ENCODE peak calls at places on chromosomes 7 and 10, in five cellular contexts. R, I, Z, C and G are unnamed samples.

GRCh38 chr7:114086491-114086905 is 167.7 kb upstream of the PPP1R3A start:
- DNase-seq in R (peak; percentile 69), I (no peak), Z (peak; percentile 47), C (no peak), G (no peak)

GRCh38 chr7:4916115-4916514 is 32.6 kb upstream of the RADIL start:
- DNase-seq in R (no peak), I (no peak), Z (no peak), C (no peak), G (no peak)

GRCh38 chr7:42611961-42612360 is 299.9 kb downstream of the C7orf25 start:
- DNase-seq in R (peak; percentile 76), I (no peak), Z (peak; percentile 7), C (no peak), G (no peak)

GRCh38 chr7:12557282-12557681 is 13.2 kb upstream of the SCIN start:
- DNase-seq in R (no peak), I (no peak), Z (no peak), C (no peak), G (no peak)

GRCh38 chr7:91082854-91083495 is 181.3 kb upstream of the FZD1 start:
- DNase-seq in R (peak; percentile 14), I (no peak), Z (peak; percentile 62), C (peak; percentile 41), G (peak; percentile 70)

GRCh38 chr10:127424594-127425264 is 124.4 kb upstream of the NPS start:
- DNase-seq in R (no peak), I (no peak), Z (peak; percentile 51), C (no peak), G (no peak)

GRCh38 chr7:7898155-7898554 is 70.4 kb upstream of the GLCCI1 start:
- DNase-seq in R (no peak), I (no peak), Z (peak; percentile 9), C (no peak), G (no peak)

GRCh38 chr7:117682681-117683385 is 190.4 kb downstream of the CTTNBP2 start:
- DNase-seq in R (no peak), I (no peak), Z (peak; percentile 2), C (peak; percentile 28), G (no peak)

GRCh38 chr7:99504281-99504602 is 220 bp upstream of the ZKSCAN5 start:
- DNase-seq in R (no peak), I (peak; percentile 93), Z (no peak), C (peak; percentile 93), G (no peak)

GRCh38 chr7:75624134-75624832 is 114.5 kb downstream of the HIP1 start:
- DNase-seq in R (no peak), I (no peak), Z (peak; percentile 57), C (no peak), G (no peak)

GRCh38 chr10:44049301-44050015 is 335.4 kb downstream of the CXCL12 start:
- DNase-seq in R (no peak), I (no peak), Z (no peak), C (no peak), G (no peak)

GRCh38 chr7:73451780-73452398 is 18.3 kb downstream of the FZD9 start:
- DNase-seq in R (peak; percentile 40), I (peak; percentile 39), Z (peak; percentile 73), C (peak; percentile 67), G (peak; percentile 70)

GRCh38 chr10:89296227-89296648 is 5.6 kb upstream of the IFIT2 start:
- DNase-seq in R (no peak), I (no peak), Z (peak; percentile 68), C (no peak), G (no peak)

GRCh38 chr10:113521482-113521795 is 31.4 kb upstream of the HABP2 start:
- DNase-seq in R (no peak), I (no peak), Z (no peak), C (no peak), G (no peak)

GRCh38 chr7:129493555-129493954 is 8.8 kb upstream of the SMKR1 start:
- DNase-seq in R (peak; percentile 5), I (no peak), Z (peak; percentile 42), C (peak; percentile 25), G (peak; percentile 51)

GRCh38 chr7:44935016-44935415 is 43.8 kb downstream of the MYO1G start:
- DNase-seq in R (no peak), I (no peak), Z (no peak), C (no peak), G (no peak)

GRCh38 chr7:22677680-22678079 is 49.3 kb upstream of the IL6 start:
- DNase-seq in R (peak; percentile 26), I (no peak), Z (no peak), C (no peak), G (no peak)

GRCh38 chr10:69217119-69217754 is 2.9 kb upstream of the HKDC1 start:
- DNase-seq in R (no peak), I (peak; percentile 90), Z (peak; percentile 86), C (peak; percentile 68), G (no peak)

DNA sequence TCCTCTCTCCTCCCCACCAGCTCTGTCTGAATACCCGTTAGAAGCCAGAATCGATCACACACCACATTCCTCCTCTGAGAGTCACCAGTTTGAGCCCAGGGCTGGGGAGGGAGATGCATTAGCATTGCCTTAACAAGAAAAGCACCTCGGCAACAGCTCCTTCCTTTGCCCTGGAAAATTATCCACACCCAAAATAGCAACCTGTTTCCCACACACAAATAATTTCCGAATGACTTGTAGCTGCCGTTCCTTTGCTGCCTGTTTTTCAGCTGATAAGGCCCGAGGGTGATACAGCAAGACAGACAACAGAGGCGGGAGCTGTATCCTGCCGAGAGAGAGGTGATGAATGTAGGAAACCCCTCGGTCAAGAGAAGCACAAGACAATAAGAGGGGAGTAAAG is 91.3 kb downstream of the CPXM2 start:
- DNase-seq in R (no peak), I (no peak), Z (peak; percentile 55), C (no peak), G (no peak)
- H3K9ac ChIP-seq in R (no peak overlapping the region), I (no peak overlapping the region), Z (peak overlapping the region; percentile 14), C (no peak overlapping the region), G (no peak overlapping the region)

DNA sequence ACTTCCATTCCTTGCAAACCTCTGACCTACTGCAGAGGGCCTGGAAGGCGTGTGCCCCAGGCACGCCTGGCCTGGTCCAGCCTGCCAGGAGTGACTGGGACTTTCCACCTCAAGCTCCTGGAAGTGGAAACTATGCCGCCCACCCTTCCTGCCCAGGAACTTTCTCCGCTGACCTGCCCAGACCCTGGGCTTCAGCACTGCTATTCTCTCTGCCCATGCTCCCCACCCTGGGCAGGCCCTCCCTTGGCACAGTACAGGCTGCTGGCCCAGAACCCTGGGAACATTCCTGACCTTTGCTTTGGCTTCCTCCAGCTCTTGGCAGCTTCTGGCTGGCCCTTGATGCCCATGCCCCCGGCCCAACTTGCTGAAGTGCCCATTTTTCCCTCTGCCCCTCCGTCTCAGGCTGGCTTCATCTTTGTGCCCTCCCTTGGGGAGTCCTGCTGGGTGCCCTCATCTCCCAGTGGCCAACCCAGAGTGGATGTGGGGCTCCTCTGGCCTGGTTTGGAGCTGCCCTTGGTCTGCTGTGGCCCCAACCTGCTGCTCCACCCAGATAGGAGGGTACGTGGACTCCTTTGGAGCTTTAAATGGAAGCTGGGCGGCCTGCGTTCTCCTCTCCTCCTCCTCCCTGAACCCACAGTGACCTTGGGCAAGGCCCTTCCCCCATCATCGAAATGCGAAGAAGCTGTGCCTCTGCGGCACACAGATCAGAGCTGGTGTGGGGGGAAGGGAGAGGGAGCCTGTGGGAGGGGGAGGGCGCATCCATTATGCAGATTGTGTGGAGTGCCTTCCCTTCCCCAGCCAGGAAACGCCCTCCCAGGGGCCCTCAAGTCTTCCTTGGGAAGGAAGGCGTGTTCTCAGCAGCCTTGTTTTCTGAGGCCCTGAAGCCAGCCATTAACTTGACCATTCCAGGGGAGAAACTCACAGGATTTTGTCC is 3.4 kb downstream of the MMRN2 start:
- DNase-seq in R (no peak), I (no peak), Z (peak; percentile 59), C (no peak), G (no peak)
- H3K4me3 ChIP-seq in R (no peak overlapping the region), I (no peak overlapping the region), Z (no peak overlapping the region), C (no peak overlapping the region), G (no peak overlapping the region)

GRCh38 chr7:131897016-131897789 is 340.8 kb upstream of the PODXL start:
- DNase-seq in R (no peak), I (peak; percentile 12), Z (peak; percentile 87), C (peak; percentile 62), G (no peak)

GRCh38 chr7:131896189-131896855 is 339.9 kb upstream of the PODXL start:
- DNase-seq in R (no peak), I (no peak), Z (no peak), C (no peak), G (no peak)

GRCh38 chr7:131898418-131898817 is 342.0 kb upstream of the PODXL start:
- DNase-seq in R (no peak), I (no peak), Z (peak; percentile 66), C (peak; percentile 15), G (no peak)

GRCh38 chr7:131899271-131900030 is 343.0 kb upstream of the PODXL start:
- DNase-seq in R (no peak), I (no peak), Z (peak; percentile 29), C (no peak), G (no peak)

DNA sequence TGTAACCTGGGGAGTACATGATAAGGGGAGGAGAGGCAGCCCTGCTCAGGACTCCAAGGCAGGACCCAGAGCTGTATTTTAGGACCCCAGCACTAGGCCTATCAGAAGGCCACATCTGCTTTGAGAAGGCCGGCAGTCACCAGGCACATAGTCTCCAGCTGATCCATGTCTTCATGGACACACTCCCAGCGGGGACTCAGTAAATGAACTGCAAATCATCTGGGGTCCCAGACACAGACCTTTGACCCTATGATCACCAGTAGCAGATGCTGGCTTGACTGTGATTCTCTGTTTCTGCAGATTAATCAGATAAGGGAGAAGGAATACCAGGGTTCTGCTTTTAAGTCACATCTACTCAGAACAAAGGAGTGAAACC is 341.4 kb upstream of the PODXL start:
- DNase-seq in R (no peak), I (no peak), Z (no peak), C (no peak), G (no peak)
- H3K9me2 ChIP-seq in R (no peaks in the 10 kb centered on the region), I (no peaks in the 10 kb centered on the region), Z (no peaks in the 10 kb centered on the region), C (no peaks in the 10 kb centered on the region), G (no peaks in the 10 kb centered on the region)

GRCh38 chr10:132494831-132495230 is 42.8 kb upstream of the INPP5A start:
- DNase-seq in R (no peak), I (no peak), Z (no peak), C (no peak), G (no peak)

GRCh38 chr10:132493756-132494290 is 43.8 kb upstream of the INPP5A start:
- DNase-seq in R (no peak), I (no peak), Z (no peak), C (no peak), G (no peak)

GRCh38 chr10:132489704-132490534 is 47.7 kb upstream of the INPP5A start:
- DNase-seq in R (no peak), I (no peak), Z (no peak), C (no peak), G (no peak)

GRCh38 chr10:132493246-132493755 is 44.3 kb upstream of the INPP5A start:
- DNase-seq in R (no peak), I (no peak), Z (no peak), C (no peak), G (no peak)

GRCh38 chr10:132492323-132493035 is 45.1 kb upstream of the INPP5A start:
- DNase-seq in R (no peak), I (no peak), Z (no peak), C (no peak), G (no peak)
- H3K9ac ChIP-seq in R (no peak overlapping the region), I (no peak overlapping the region), Z (no peak overlapping the region), C (no peak overlapping the region), G (no peak overlapping the region)

GRCh38 chr10:12710157-12710556 is 291.4 kb downstream of the CCDC3 start:
- DNase-seq in R (no peak), I (no peak), Z (no peak), C (no peak), G (no peak)

GRCh38 chr10:12710594-12711343 is 290.7 kb downstream of the CCDC3 start:
- DNase-seq in R (peak; percentile 79), I (peak; percentile 76), Z (peak; percentile 88), C (peak; percentile 63), G (peak; percentile 87)

GRCh38 chr10:12709516-12709915 is 292.0 kb downstream of the CCDC3 start:
- DNase-seq in R (no peak), I (no peak), Z (peak; percentile 69), C (peak; percentile 71), G (no peak)

GRCh38 chr10:12707461-12708185 is 293.9 kb downstream of the CCDC3 start:
- DNase-seq in R (peak; percentile 27), I (peak; percentile 71), Z (peak; percentile 88), C (peak; percentile 79), G (peak; percentile 71)

GRCh38 chr10:12708921-12709320 is 292.6 kb downstream of the CCDC3 start:
- DNase-seq in R (no peak), I (no peak), Z (peak; percentile 60), C (peak; percentile 39), G (no peak)
- H3K4me3 ChIP-seq in R (no peak overlapping the region), I (no peak overlapping the region), Z (peak overlapping the region; percentile 6), C (peak overlapping the region; percentile 49), G (no peak overlapping the region)